ENCODE peak calls at places on chromosomes 12 and 14, in nine cellular contexts. Z is SK-N-SH, X is epithelial cell of esophagus, H is breast epithelium, W is spleen, L is epithelial cell of prostate, M is Right ventricle myocardium inferior, S is D341Med, E is Caco-2. V is an unnamed sample.

GRCh38 chr14:60670994-60671393 is 21.7 kb upstream of the SIX1 start:
- DNase-seq in Z (no peak), X (no peak), H (no peak), W (no peak), L (no peak), M (no peak), S (no peak), E (no peak), V (no peak)

GRCh38 chr14:23950411-23951135 is 3.0 kb upstream of the DHRS4 start:
- DNase-seq in Z (no peak), X (peak; percentile 11), H (no peak), W (no peak), L (no peak), M (no peak), S (no peak), E (no peak), V (no peak)

GRCh38 chr12:128783129-128783574 is 40.6 kb downstream of the SLC15A4 start:
- DNase-seq in Z (no peak), X (no peak), H (no peak), W (no peak), L (no peak), M (no peak), S (no peak), E (no peak), V (no peak)

GRCh38 chr12:21429994-21430393 is 7.5 kb upstream of the PYROXD1 start:
- DNase-seq in Z (no peak), X (no peak), H (no peak), W (no peak), L (no peak), M (no peak), S (peak; percentile 85), E (no peak), V (no peak)

GRCh38 chr14:38350102-38350501 is 94.2 kb upstream of the CLEC14A start:
- DNase-seq in Z (no peak), X (no peak), H (no peak), W (no peak), L (no peak), M (no peak), S (no peak), E (no peak), V (no peak)

GRCh38 chr14:31206536-31207286 is 882 bp downstream of the HECTD1 start:
- DNase-seq in Z (peak; percentile 66), X (peak; percentile 49), H (peak; percentile 20), W (peak; percentile 90), L (no peak), M (peak; percentile 72), S (peak; percentile 68), E (peak; percentile 51), V (peak; percentile 87)

GRCh38 chr12:11706509-11707331 is 57.2 kb downstream of the ETV6 start:
- DNase-seq in Z (no peak), X (no peak), H (peak; percentile 88), W (no peak), L (no peak), M (no peak), S (no peak), E (peak; percentile 63), V (no peak)

GRCh38 chr14:94378527-94379290 is 9.7 kb downstream of the SERPINA1 start:
- DNase-seq in Z (no peak), X (no peak), H (no peak), W (no peak), L (no peak), M (no peak), S (no peak), E (no peak), V (no peak)

GRCh38 chr12:89401433-89402086 is 49.3 kb upstream of the DUSP6 start:
- DNase-seq in Z (no peak), X (no peak), H (no peak), W (no peak), L (no peak), M (no peak), S (no peak), E (no peak), V (no peak)

GRCh38 chr12:754871-755562 is 2.6 kb downstream of the WNK1 start:
- DNase-seq in Z (peak; percentile 58), X (peak; percentile 66), H (no peak), W (no peak), L (no peak), M (no peak), S (peak; percentile 40), E (peak; percentile 47), V (no peak)

GRCh38 chr12:49264466-49264872 is 413 bp upstream of the TUBA1C start:
- DNase-seq in Z (no peak), X (peak; percentile 70), H (no peak), W (peak; percentile 91), L (no peak), M (no peak), S (peak; percentile 71), E (no peak), V (no peak)

GRCh38 chr14:23061995-23062394 is 4.7 kb upstream of the CDH24 start:
- DNase-seq in Z (no peak), X (peak; percentile 93), H (peak; percentile 78), W (no peak), L (peak; percentile 57), M (no peak), S (no peak), E (peak; percentile 54), V (peak; percentile 74)

GRCh38 chr12:54148560-54149439 is 40.0 kb downstream of the SMUG1 start:
- DNase-seq in Z (no peak), X (no peak), H (no peak), W (no peak), L (no peak), M (no peak), S (no peak), E (no peak), V (no peak)

GRCh38 chr14:96363751-96364336 is 518 bp downstream of the GSKIP start:
- DNase-seq in Z (peak; percentile 55), X (peak; percentile 68), H (peak; percentile 22), W (peak; percentile 85), L (peak; percentile 16), M (peak; percentile 73), S (peak; percentile 69), E (peak; percentile 61), V (no peak)

GRCh38 chr12:115261691-115262398 is 577.9 kb upstream of the TBX3 start:
- DNase-seq in Z (no peak), X (no peak), H (no peak), W (no peak), L (no peak), M (no peak), S (no peak), E (no peak), V (no peak)

GRCh38 chr14:97178781-97179180 is 381.6 kb downstream of the VRK1 start:
- DNase-seq in Z (no peak), X (no peak), H (no peak), W (no peak), L (no peak), M (no peak), S (no peak), E (no peak), V (no peak)

GRCh38 chr12:131074221-131075083 is 120.7 kb downstream of the ADGRD1 start:
- DNase-seq in Z (no peak), X (no peak), H (no peak), W (no peak), L (no peak), M (peak; percentile 72), S (no peak), E (no peak), V (peak; percentile 90)

GRCh38 chr14:101726295-101726953 is 35.1 kb upstream of the PPP2R5C start:
- DNase-seq in Z (no peak), X (no peak), H (no peak), W (no peak), L (no peak), M (no peak), S (peak; percentile 11), E (no peak), V (no peak)

GRCh38 chr12:126069549-126070165 is 1004.4 kb downstream of the AACS start:
- DNase-seq in Z (peak; percentile 20), X (peak; percentile 65), H (no peak), W (no peak), L (no peak), M (no peak), S (peak; percentile 49), E (peak; percentile 66), V (no peak)

GRCh38 chr12:52691076-52691764 is 11.0 kb upstream of the KRT1 start:
- DNase-seq in Z (peak; percentile 70), X (no peak), H (no peak), W (peak; percentile 82), L (no peak), M (no peak), S (peak; percentile 54), E (peak; percentile 28), V (peak; percentile 80)

GRCh38 chr12:113863455-113863845 is 102.7 kb downstream of the RBM19 start:
- DNase-seq in Z (no peak), X (peak; percentile 14), H (no peak), W (no peak), L (no peak), M (peak; percentile 8), S (no peak), E (no peak), V (no peak)

GRCh38 chr14:106845286-106846087 is 1319.1 kb downstream of the TMEM121 start:
- DNase-seq in Z (peak; percentile 19), X (no peak), H (peak; percentile 49), W (peak; percentile 87), L (peak; percentile 66), M (no peak), S (no peak), E (peak; percentile 73), V (no peak)

GRCh38 chr14:55188686-55189295 is 2.6 kb downstream of the DLGAP5 start:
- DNase-seq in Z (no peak), X (no peak), H (no peak), W (no peak), L (no peak), M (no peak), S (no peak), E (no peak), V (no peak)

GRCh38 chr14:81435578-81436295 is 35.6 kb upstream of the STON2 start:
- DNase-seq in Z (peak; percentile 85), X (peak; percentile 83), H (no peak), W (peak; percentile 85), L (peak; percentile 18), M (no peak), S (peak; percentile 65), E (peak; percentile 76), V (no peak)

GRCh38 chr12:75585309-75585708 is 73.9 kb upstream of the KRR1 start:
- DNase-seq in Z (no peak), X (peak; percentile 74), H (no peak), W (no peak), L (peak; percentile 16), M (no peak), S (no peak), E (no peak), V (no peak)

GRCh38 chr14:97277711-97278110 is 480.5 kb downstream of the VRK1 start:
- DNase-seq in Z (no peak), X (no peak), H (no peak), W (no peak), L (no peak), M (no peak), S (no peak), E (no peak), V (no peak)

GRCh38 chr12:131091976-131092691 is 138.4 kb downstream of the ADGRD1 start:
- DNase-seq in Z (no peak), X (no peak), H (no peak), W (peak; percentile 67), L (no peak), M (peak; percentile 40), S (no peak), E (no peak), V (peak; percentile 67)

GRCh38 chr12:52178443-52178842 is 13.4 kb downstream of the KRT80 start:
- DNase-seq in Z (no peak), X (no peak), H (no peak), W (no peak), L (no peak), M (peak; percentile 11), S (no peak), E (no peak), V (no peak)

V was measured in posterior vena cava.